ENCODE peak calls at places on chromosomes 11 and 22, in nine cellular contexts. W is dorsolateral prefrontal cortex, Y is trophoblast cell, B is pancreas, X is astrocyte of the spinal cord, U is PC-9, A is fibroblast of lung, T is GM06990, G is right cardiac atrium. P is an unnamed sample.

GRCh38 chr22:38097058-38097457 is 13.1 kb upstream of the SLC16A8 start:
- DNase-seq in U (no peak), A (no peak), T (no peak), X (no peak), W (no peak), B (no peak), G (peak), Y (no peak), P (no peak)

GRCh38 chr11:35359321-35360058 is 59.9 kb downstream of the SLC1A2 start:
- DNase-seq in W (no peak), X (no peak), T (no peak), B (no peak), U (no peak), Y (no peak), A (no peak), G (no peak), P (no peak)

GRCh38 chr11:3201112-3201581 is 17.5 kb downstream of the MRGPRG start:
- DNase-seq in U (no peak), G (no peak), W (no peak), T (no peak), X (no peak), Y (no peak), A (no peak), B (no peak), P (no peak)

GRCh38 chr11:45801723-45802315 is 3.1 kb upstream of the SLC35C1 start:
- DNase-seq in G (no peak), W (no peak), X (no peak), B (no peak), A (no peak), U (no peak), Y (no peak), T (no peak), P (no peak)

GRCh38 chr22:47168900-47169800 is 406.7 kb downstream of the TBC1D22A start:
- DNase-seq in W (peak), G (peak), A (peak), U (no peak), Y (no peak), T (peak), X (no peak), B (peak), P (no peak)

GRCh38 chr11:121024989-121025388 is 1.1 kb downstream of the TBCEL start:
- DNase-seq in A (peak), W (no peak), U (no peak), Y (peak), X (no peak), T (no peak), B (no peak), G (peak), P (no peak)

GRCh38 chr11:67632175-67632981 is 2.6 kb upstream of the NUDT8 start:
- DNase-seq in W (no peak), T (no peak), Y (no peak), B (peak), X (no peak), G (peak), U (no peak), A (no peak), P (no peak)

GRCh38 chr11:12812849-12813248 is 138.6 kb downstream of the TEAD1 start:
- DNase-seq in T (no peak), Y (no peak), W (no peak), A (peak), B (no peak), U (no peak), X (no peak), G (peak), P (no peak)

GRCh38 chr11:34356576-34356917 is 1.3 kb downstream of the ABTB2 start:
- DNase-seq in T (no peak), X (peak), A (peak), W (no peak), B (peak), Y (peak), G (peak), U (peak), P (no peak)
- H3K4me3 ChIP-seq in T (peak), X (peak), A (peak), W (peak), B (peak), Y (peak), G (peak), U (peak), P (peak)

GRCh38 chr22:33851240-33851639 is 69.0 kb downstream of the LARGE1 start:
- DNase-seq in X (no peak), Y (no peak), G (no peak), A (peak), U (peak), T (no peak), B (no peak), W (no peak), P (no peak)

GRCh38 chr22:33850724-33851123 is 69.6 kb downstream of the LARGE1 start:
- DNase-seq in U (no peak), B (no peak), G (no peak), X (no peak), Y (no peak), A (no peak), T (no peak), W (no peak), P (no peak)

GRCh38 chr22:33854724-33855123 is 65.6 kb downstream of the LARGE1 start:
- DNase-seq in A (no peak), G (peak), Y (no peak), U (no peak), W (no peak), X (no peak), B (no peak), T (no peak), P (no peak)

GRCh38 chr22:33851985-33852384 is 68.3 kb downstream of the LARGE1 start:
- DNase-seq in B (no peak), X (no peak), U (peak), W (no peak), Y (no peak), A (no peak), T (no peak), G (no peak), P (no peak)

DNA sequence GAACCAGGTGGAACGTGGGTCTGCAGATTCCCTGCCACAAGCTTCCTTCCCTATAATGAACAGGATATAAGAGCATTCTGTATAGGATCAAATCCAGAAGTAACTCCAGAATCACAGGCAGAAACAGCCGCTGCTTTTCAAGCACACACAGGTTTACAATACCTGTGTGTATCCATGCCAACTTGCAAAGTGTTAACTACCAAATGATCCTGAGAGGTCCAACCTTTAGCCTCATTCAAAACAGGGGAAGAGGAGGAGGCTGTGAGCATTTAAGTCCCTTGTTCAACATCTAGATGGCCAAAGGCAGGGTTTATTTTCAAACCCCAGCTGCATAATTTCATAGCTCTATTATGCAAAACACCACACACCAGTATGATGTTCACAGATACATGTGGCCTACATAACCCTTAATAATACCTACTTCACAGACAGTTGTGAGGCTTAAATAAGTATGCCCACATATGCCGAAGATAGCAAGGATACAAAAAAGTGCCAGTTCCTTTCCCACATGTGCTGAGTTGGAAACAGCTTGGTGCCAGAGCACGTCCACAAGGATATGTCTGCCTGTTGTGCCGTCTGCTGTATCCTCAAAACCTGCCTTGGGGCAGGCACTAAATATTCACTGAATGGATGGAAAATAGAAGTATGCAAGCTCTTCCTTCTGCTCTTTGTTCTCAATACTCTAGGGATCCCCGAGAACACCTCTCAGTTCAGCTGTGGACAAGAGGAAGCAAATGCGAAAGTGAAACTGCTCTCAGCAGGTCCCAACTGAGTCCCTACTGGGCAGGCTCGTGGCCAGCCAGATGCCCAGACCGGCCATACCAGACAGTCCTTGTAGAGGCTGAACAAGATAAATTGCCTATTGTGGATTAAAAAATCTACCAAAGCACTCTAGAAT is 66.8 kb downstream of the LARGE1 start:
- DNase-seq in A (peak), B (peak), X (peak), W (peak), U (peak), T (peak), Y (no peak), G (peak), P (no peak)
- H3K4me3 ChIP-seq in A (peak), B (peak), X (peak), W (peak), U (peak), T (peak), Y (no peak), G (peak), P (peak)

DNA sequence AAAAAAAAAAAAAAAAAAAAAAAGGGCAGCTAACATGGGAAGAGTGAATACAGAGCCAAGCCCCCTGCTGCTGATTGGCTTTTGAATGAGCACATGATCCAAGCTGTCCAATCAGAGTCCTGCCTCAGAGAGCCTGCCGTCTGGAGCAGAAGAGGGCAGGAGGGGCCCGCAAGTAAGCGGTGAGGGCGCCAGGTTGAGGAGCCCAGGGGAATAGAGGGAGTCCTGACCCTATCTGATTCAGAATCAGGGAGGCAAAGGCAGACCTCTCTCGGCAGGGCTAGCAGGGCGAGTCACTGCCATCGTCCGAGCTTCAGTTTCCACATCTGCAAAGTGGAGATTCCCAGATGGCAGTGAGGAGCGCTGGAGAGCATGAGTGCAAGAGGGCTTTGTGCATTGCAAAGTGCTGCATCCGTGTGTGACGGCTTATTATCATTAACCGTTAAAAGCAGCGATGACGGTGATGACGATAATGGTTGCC is 68.8 kb upstream of the ATXN10 start:
- DNase-seq in G (no peak), U (peak), X (no peak), T (no peak), B (no peak), A (peak), W (no peak), Y (peak), P (no peak)
- H3K4me3 ChIP-seq in G (no peak), U (no peak), X (no peak), T (no peak), B (no peak), A (no peak), W (no peak), Y (peak), P (no peak)

GRCh38 chr11:123526918-123527317 is 96.8 kb downstream of the GRAMD1B start:
- DNase-seq in U (no peak), G (no peak), A (no peak), T (no peak), W (no peak), Y (no peak), X (no peak), B (no peak), P (no peak)
- H3K4me3 ChIP-seq in U (no peak), G (no peak), A (no peak), T (no peak), W (peak), Y (no peak), X (no peak), B (no peak), P (no peak)

P was measured in CD8-positive, alpha-beta T cell.